ENCODE peak calls at places on chromosomes 2 and 18, in five cellular contexts. S is pancreas, V is ascending aorta, X is GM10248, F is B cell. W is an unnamed sample.

GRCh38 chr18:55256568-55257289 is 297.5 kb upstream of the CCDC68 start:
- DNase-seq in V (no peak), F (no peak), X (no peak), S (no peak), W (no peak)

GRCh38 chr18:36314098-36314497 is 16.6 kb downstream of the FHOD3 start:
- DNase-seq in F (no peak), V (no peak), X (no peak), S (no peak), W (no peak)

GRCh38 chr2:23926289-23926749 is 604 bp downstream of the ATAD2B start:
- DNase-seq in S (no peak), F (no peak), V (no peak), X (peak), W (peak)

GRCh38 chr18:48306838-48307237 is 102.3 kb downstream of the ZBTB7C start:
- DNase-seq in V (no peak), F (no peak), S (no peak), X (no peak), W (no peak)

GRCh38 chr2:170882758-170883157 is 46.3 kb upstream of the GORASP2 start:
- DNase-seq in X (no peak), V (no peak), S (no peak), F (no peak), W (no peak)

GRCh38 chr2:219497495-219498279 is 1.0 kb upstream of the GMPPA start:
- DNase-seq in S (peak), V (peak), F (no peak), X (peak), W (peak)

GRCh38 chr2:9984861-9985480 is 33.5 kb downstream of the GRHL1 start:
- DNase-seq in X (no peak), F (no peak), V (no peak), S (no peak), W (no peak)

GRCh38 chr18:6561029-6561861 is 146.5 kb upstream of the L3MBTL4 start:
- DNase-seq in V (no peak), F (no peak), S (peak), X (no peak), W (no peak)

GRCh38 chr2:190505696-190506095 is 28.8 kb downstream of the NEMP2 start:
- DNase-seq in X (no peak), V (no peak), F (no peak), S (no peak), W (no peak)

GRCh38 chr2:129376404-129377077 is 602.9 kb upstream of the RAB6C start:
- DNase-seq in X (no peak), S (no peak), V (no peak), F (no peak), W (no peak)

GRCh38 chr2:109458512-109458911 is 155.3 kb downstream of the SEPTIN10 start:
- DNase-seq in V (no peak), S (no peak), F (no peak), X (no peak), W (no peak)

GRCh38 chr2:79906149-79906548 is 393.3 kb downstream of the CTNNA2 start:
- DNase-seq in F (no peak), X (no peak), S (no peak), V (no peak), W (no peak)

GRCh38 chr2:147495741-147496140 is 349.1 kb upstream of the ACVR2A start:
- DNase-seq in S (no peak), X (no peak), F (no peak), V (no peak), W (no peak)

GRCh38 chr2:238969857-238970256 is 122.0 kb downstream of the TWIST2 start:
- DNase-seq in F (no peak), X (no peak), V (no peak), S (no peak), W (no peak)

GRCh38 chr2:113058998-113059960 is at the start of gene IL36RN:
- DNase-seq in S (no peak), X (no peak), F (no peak), V (no peak), W (no peak)

GRCh38 chr18:58580623-58581022 is 48.3 kb downstream of the ALPK2 start:
- DNase-seq in F (no peak), X (no peak), V (no peak), S (no peak), W (no peak)

GRCh38 chr2:235433860-235434259 is 60.0 kb upstream of the AGAP1 start:
- DNase-seq in S (peak), F (no peak), X (no peak), V (no peak), W (peak)

GRCh38 chr2:226169751-226170581 is 629.7 kb downstream of the IRS1 start:
- DNase-seq in S (no peak), F (no peak), V (no peak), X (no peak), W (no peak)

DNA sequence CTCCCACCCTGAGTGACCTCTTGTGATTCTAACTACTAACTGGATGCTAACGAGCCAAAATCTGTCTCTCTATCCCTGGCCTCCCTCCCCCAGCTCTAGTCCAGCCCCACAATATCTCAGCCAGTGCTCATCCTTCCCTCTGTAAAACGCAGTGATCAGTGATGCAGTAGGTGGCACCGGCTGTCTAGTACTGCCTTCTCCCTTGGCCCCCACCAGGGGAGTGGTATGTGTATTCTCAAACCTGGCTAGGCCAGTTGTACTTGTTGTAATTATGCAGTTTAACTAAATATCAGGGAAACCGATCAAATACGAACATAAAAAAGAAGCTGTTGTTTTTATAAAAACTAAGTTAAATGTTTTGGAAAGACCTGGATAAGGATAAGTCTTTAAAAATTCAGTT is 113.2 kb upstream of the ALPP start:
- DNase-seq in X (no peak), F (no peak), V (no peak), S (no peak), W (no peak)
- TF ChIP-seq CTCF in X (no peak), F (no peak), V (no peak), S (no peak), W (no peak)

DNA sequence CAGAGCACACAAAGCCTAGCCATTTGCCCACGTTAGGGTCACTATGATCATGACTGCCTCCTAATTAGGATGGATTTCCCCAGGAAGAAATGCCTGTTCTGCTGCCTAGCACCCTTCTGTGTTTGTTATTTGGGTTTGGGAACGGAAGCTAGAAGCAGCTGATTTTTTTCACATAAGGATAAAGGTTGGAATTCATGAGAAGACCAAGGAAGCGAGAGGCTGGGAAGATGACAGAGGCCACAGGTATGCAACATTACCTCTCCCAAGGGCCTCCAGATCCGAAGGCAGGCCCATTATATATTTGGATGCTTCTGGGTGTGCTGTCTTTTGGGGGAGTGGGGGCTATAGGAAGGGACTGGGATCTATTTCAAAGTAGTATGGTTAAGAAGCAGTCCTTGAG is 204.7 kb downstream of the FBXO15 start:
- DNase-seq in S (no peak), V (no peak), X (no peak), F (no peak), W (no peak)
- TF ChIP-seq CTCF in S (no peak), V (no peak), X (no peak), F (no peak), W (no peak)

GRCh38 chr2:199490049-199490448 is 32.3 kb upstream of the SATB2 start:
- DNase-seq in F (no peak), X (no peak), V (no peak), S (no peak), W (no peak)

GRCh38 chr2:199480966-199481365 is 23.2 kb upstream of the SATB2 start:
- DNase-seq in F (no peak), S (no peak), X (no peak), V (no peak), W (no peak)

GRCh38 chr2:199485732-199486335 is 28.1 kb upstream of the SATB2 start:
- DNase-seq in X (no peak), V (no peak), S (peak), F (no peak), W (no peak)

GRCh38 chr2:199488772-199489400 is 31.1 kb upstream of the SATB2 start:
- DNase-seq in X (peak), V (no peak), S (peak), F (no peak), W (no peak)

GRCh38 chr2:199484927-199485326 is 27.2 kb upstream of the SATB2 start:
- DNase-seq in X (no peak), S (no peak), F (no peak), V (no peak), W (no peak)
- TF ChIP-seq CTCF in X (no peak), S (no peak), F (no peak), V (no peak), W (no peak)

GRCh38 chr2:127003028-127003800 is 103.7 kb downstream of the BIN1 start:
- DNase-seq in F (no peak), X (no peak), S (no peak), V (no peak), W (no peak)
- TF ChIP-seq CTCF in F (no peak), X (no peak), S (no peak), V (no peak), W (no peak)

DNA sequence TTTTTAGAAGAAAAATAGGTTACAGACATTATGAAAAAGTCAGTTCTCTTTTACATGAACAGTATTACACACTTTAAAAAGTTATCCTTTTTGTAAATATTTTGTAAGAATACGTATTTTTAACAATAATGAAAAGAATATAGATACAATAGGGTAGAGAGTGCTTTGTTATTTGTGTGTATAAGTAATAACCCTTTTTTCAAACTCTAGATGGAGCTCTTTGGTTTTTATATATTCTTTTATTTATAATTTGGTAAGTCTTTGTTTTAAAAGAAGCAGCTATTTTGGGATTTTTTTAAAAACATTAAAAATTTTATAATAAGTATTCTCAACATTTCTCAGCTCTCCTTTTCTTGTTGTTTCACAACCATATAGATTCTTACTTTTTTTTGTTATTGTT is 46.2 kb downstream of the ACYP2 start:
- DNase-seq in F (no peak), X (no peak), V (no peak), S (no peak), W (no peak)
- TF ChIP-seq CTCF in F (no peak), X (no peak), V (no peak), S (no peak), W (no peak)

GRCh38 chr2:74102516-74102915 is 45.2 kb downstream of the BOLA3 start:
- DNase-seq in X (no peak), V (no peak), F (no peak), S (no peak), W (no peak)

GRCh38 chr2:74103763-74104162 is 43.9 kb downstream of the BOLA3 start:
- DNase-seq in X (no peak), V (no peak), F (no peak), S (no peak), W (no peak)

GRCh38 chr2:74104839-74105238 is 42.9 kb downstream of the BOLA3 start:
- DNase-seq in X (no peak), S (no peak), F (no peak), V (no peak), W (no peak)

GRCh38 chr2:74107071-74107470 is 40.6 kb downstream of the BOLA3 start:
- DNase-seq in V (no peak), F (no peak), S (no peak), X (no peak), W (no peak)

GRCh38 chr2:74105413-74105812 is 42.3 kb downstream of the BOLA3 start:
- DNase-seq in V (no peak), X (no peak), S (no peak), F (no peak), W (no peak)
- TF ChIP-seq CTCF in V (no peak), X (no peak), S (no peak), F (no peak), W (no peak)

GRCh38 chr18:27723168-27723567 is 453.8 kb downstream of the CDH2 start:
- DNase-seq in F (no peak), S (no peak), V (no peak), X (no peak), W (no peak)
- TF ChIP-seq CTCF in F (no peak), S (no peak), V (no peak), X (no peak), W (no peak)

GRCh38 chr2:86470890-86471289 is 29.7 kb downstream of the KDM3A start:
- DNase-seq in S (no peak), V (no peak), X (no peak), F (no peak), W (no peak)
- TF ChIP-seq CTCF in S (no peak), V (no peak), X (no peak), F (no peak), W (no peak)

GRCh38 chr2:43105586-43106562 is 120.5 kb downstream of the ZFP36L2 start:
- DNase-seq in X (peak), S (no peak), V (no peak), F (peak), W (no peak)
- TF ChIP-seq CTCF in X (no peak), S (no peak), V (peak), F (peak), W (no peak)